ENCODE peak calls at places on chromosomes 5 and 9, in ten cellular contexts. L, D, M, J, S, W, B, X, G and T are unnamed samples.
A peak's percentile ranks its signal among the peaks of the same experiment; 100 is the strongest.

GRCh38 chr5:149838881-149839739 is 105.5 kb downstream of the PDE6A start:
- DNase-seq in L (no peak), D (no peak), M (no peak), J (no peak), S (peak; percentile 48), W (no peak), B (no peak), X (peak; percentile 78), G (no peak), T (no peak)

GRCh38 chr5:125699860-125700259 is 723.3 kb upstream of the GRAMD2B start:
- DNase-seq in L (no peak), D (no peak), M (no peak), J (no peak), S (no peak), W (no peak), B (no peak), X (no peak), G (no peak), T (no peak)

GRCh38 chr9:13165956-13166355 is 113.5 kb downstream of the MPDZ start:
- DNase-seq in L (no peak), D (no peak), M (no peak), J (no peak), S (no peak), W (no peak), B (no peak), X (no peak), G (no peak), T (no peak)

GRCh38 chr5:157596449-157596848 is 20.9 kb upstream of the ADAM19 start:
- DNase-seq in L (no peak), D (no peak), M (no peak), J (no peak), S (no peak), W (no peak), B (no peak), X (no peak), G (no peak), T (peak; percentile 26)

GRCh38 chr5:176739461-176740051 is 70.8 kb upstream of the UNC5A start:
- DNase-seq in L (no peak), D (no peak), M (no peak), J (peak; percentile 29), S (peak; percentile 44), W (no peak), B (no peak), X (no peak), G (peak; percentile 34), T (no peak)

GRCh38 chr9:91857831-91858669 is 92.0 kb downstream of the ROR2 start:
- DNase-seq in L (no peak), D (no peak), M (no peak), J (no peak), S (peak; percentile 44), W (no peak), B (no peak), X (no peak), G (peak; percentile 71), T (no peak)

GRCh38 chr5:175257847-175258194 is 186.2 kb downstream of the DRD1 start:
- DNase-seq in L (no peak), D (no peak), M (peak; percentile 19), J (no peak), S (no peak), W (no peak), B (no peak), X (no peak), G (no peak), T (no peak)

GRCh38 chr5:79258801-79259200 is 22.9 kb downstream of the JMY start:
- DNase-seq in L (no peak), D (no peak), M (no peak), J (no peak), S (no peak), W (no peak), B (no peak), X (no peak), G (no peak), T (no peak)

GRCh38 chr9:122206118-122207046 is 22.4 kb downstream of the LHX6 start:
- DNase-seq in L (no peak), D (no peak), M (no peak), J (no peak), S (peak; percentile 54), W (no peak), B (no peak), X (peak; percentile 80), G (no peak), T (no peak)

GRCh38 chr9:134175291-134175807 is 11.0 kb upstream of the RNU6ATAC start:
- DNase-seq in L (no peak), D (no peak), M (no peak), J (no peak), S (no peak), W (no peak), B (peak; percentile 27), X (no peak), G (no peak), T (peak; percentile 65)

GRCh38 chr5:108259306-108259705 is 122.6 kb downstream of the FBXL17 start:
- DNase-seq in L (no peak), D (no peak), M (no peak), J (no peak), S (no peak), W (no peak), B (no peak), X (peak; percentile 53), G (no peak), T (no peak)

DNA sequence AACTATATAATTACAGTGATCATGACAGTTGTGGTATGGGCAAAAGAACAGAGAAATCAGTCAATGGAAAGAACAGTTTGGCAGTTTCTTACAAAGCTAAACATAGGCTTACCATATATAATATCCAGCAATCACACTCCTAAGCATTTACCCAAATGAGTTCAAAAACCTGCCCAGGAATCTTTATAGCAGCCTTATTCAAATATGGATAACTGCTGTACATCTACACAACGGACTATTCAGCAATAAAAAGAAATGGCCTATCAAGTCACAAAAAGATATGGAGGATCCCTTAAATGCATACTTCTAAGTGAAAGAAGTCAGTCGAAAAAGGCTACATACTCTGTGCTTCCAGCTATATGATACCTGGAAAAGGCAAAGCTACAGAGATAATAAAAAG is 36.6 kb downstream of the ERMP1 start:
- DNase-seq in L (no peak), D (no peak), M (no peak), J (no peak), S (no peak), W (no peak), B (no peak), X (no peak), G (no peak), T (no peak)
- H3K27me3 ChIP-seq in L (no peaks in the 10 kb centered on the region), D (no peaks in the 10 kb centered on the region), M (no peaks in the 10 kb centered on the region), J (no peaks in the 10 kb centered on the region), S (no peaks in the 10 kb centered on the region), W (no peaks in the 10 kb centered on the region), B (no peaks in the 10 kb centered on the region), X (no peaks in the 10 kb centered on the region), G (no peaks in the 10 kb centered on the region), T (no peaks in the 10 kb centered on the region)

DNA sequence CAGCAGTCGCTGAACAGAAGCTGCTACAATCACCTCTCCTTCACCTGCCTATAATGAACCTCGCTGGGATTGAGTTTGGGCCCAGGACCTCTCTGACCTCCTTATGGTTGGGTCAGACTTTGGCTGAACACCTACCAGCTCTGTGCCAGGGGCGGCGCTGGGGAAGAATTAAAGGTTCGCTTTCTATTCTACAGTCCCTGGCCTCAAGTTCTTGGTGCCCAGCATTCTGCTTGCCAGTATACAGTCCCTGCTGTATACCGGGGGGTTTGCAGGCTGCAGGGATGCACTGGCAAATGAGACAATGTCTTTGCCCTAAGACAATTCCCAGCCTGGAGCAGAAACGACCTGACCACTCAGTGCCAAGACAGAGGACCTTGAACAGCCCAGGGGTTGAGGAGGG is 930 bp upstream of the STRBP start:
- DNase-seq in L (no peak), D (no peak), M (no peak), J (no peak), S (no peak), W (no peak), B (no peak), X (no peak), G (no peak), T (no peak)
- H3K4me3 ChIP-seq in L (peak overlapping the region; percentile 90), D (peak overlapping the region; percentile 77), M (peak overlapping the region; percentile 73), J (peak overlapping the region; percentile 80), S (peak overlapping the region; percentile 93), W (peak overlapping the region; percentile 94), B (peak overlapping the region; percentile 42), X (no peak overlapping the region), G (no peak overlapping the region), T (no peak overlapping the region)

GRCh38 chr5:123091258-123091987 is 2.4 kb downstream of the PRDM6 start:
- DNase-seq in L (no peak), D (no peak), M (no peak), J (no peak), S (no peak), W (no peak), B (no peak), X (peak; percentile 15), G (no peak), T (no peak)

GRCh38 chr5:123088031-123088805 is 823 bp upstream of the PRDM6 start:
- DNase-seq in L (no peak), D (peak; percentile 3), M (no peak), J (no peak), S (no peak), W (peak; percentile 51), B (no peak), X (no peak), G (peak; percentile 80), T (peak; percentile 21)

GRCh38 chr5:123089971-123090640 is 1.1 kb downstream of the PRDM6 start:
- DNase-seq in L (peak; percentile 39), D (no peak), M (no peak), J (no peak), S (no peak), W (no peak), B (no peak), X (peak; percentile 27), G (peak; percentile 65), T (no peak)

GRCh38 chr5:123090641-123091257 is 1.7 kb downstream of the PRDM6 start:
- DNase-seq in L (no peak), D (no peak), M (no peak), J (no peak), S (no peak), W (no peak), B (no peak), X (no peak), G (no peak), T (no peak)

DNA sequence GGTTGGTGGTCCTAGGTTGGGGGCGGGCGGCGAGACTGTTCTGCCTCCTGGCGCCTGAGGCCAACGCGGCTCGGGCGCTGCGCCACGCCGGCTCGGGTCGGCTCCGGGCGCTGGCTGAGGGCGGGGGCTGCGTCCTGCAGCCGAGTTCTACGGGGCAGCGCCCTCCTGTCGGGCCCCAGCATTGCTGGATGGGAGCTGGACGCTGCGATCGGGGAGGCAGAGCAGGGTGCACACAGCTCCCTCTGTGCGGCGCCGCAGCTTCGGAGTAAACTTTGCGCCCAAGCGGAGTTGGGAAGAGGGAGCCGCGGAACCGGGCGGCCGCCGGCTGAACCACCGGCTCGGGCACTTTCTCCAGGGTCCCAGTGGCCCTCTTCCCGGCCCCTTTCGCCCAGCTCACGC is 530 bp downstream of the PRDM6 start:
- DNase-seq in L (peak; percentile 28), D (peak; percentile 12), M (no peak), J (no peak), S (no peak), W (peak; percentile 34), B (no peak), X (peak; percentile 52), G (peak; percentile 79), T (no peak)
- H3K27me3 ChIP-seq in L (no peaks in the 10 kb centered on the region), D (peaks cover 7% of the 10 kb centered on the region), M (peaks cover 4% of the 10 kb centered on the region), J (peaks cover 43% of the 10 kb centered on the region), S (peaks cover 100% of the 10 kb centered on the region), W (no peaks in the 10 kb centered on the region), B (peaks cover 88% of the 10 kb centered on the region), X (peaks cover 62% of the 10 kb centered on the region), G (no peaks in the 10 kb centered on the region), T (peaks cover 51% of the 10 kb centered on the region)

DNA sequence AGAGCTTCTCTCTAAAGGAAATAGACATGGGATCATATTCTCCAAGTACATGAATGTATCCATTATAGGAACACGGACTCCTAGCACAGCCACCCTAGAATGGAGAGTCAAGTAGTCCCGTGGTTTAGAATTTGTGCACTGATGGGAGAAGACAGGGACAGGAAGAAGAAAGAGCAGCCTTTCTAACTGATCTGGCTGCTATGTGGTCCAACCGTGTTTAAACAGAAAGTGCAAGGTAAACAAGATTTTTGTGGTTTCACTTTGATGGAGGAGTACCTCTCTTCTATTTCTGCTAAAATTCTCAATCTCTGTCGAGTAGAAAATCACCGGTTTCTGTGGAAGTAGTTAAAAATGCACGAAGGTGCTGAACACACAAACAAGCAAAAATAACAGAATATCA is 171.3 kb downstream of the ST8SIA4 start:
- DNase-seq in L (no peak), D (no peak), M (no peak), J (no peak), S (no peak), W (no peak), B (no peak), X (no peak), G (no peak), T (peak; percentile 25)
- H3K4me3 ChIP-seq in L (no peak overlapping the region), D (no peak overlapping the region), M (no peak overlapping the region), J (no peak overlapping the region), S (peak overlapping the region; percentile 15), W (no peak overlapping the region), B (no peak overlapping the region), X (no peak overlapping the region), G (no peak overlapping the region), T (no peak overlapping the region)